ENCODE peak calls at places on chromosomes 6 and 20, in seven cellular contexts. X, K, L, S, Z, Q and D are unnamed samples.

GRCh38 chr20:2698912-2699311 is 6.3 kb downstream of the EBF4 start:
- DNase-seq in X (no peak), K (no peak), L (no peak), S (no peak), Z (no peak), Q (no peak), D (peak)

GRCh38 chr6:30129818-30130679 is 5.9 kb upstream of the TRIM40 start:
- DNase-seq in X (no peak), K (no peak), L (no peak), S (no peak), Z (no peak), Q (no peak), D (no peak)

GRCh38 chr6:169291639-169292339 is 38.1 kb upstream of the THBS2 start:
- DNase-seq in X (no peak), K (no peak), L (no peak), S (no peak), Z (no peak), Q (no peak), D (no peak)

GRCh38 chr6:108027594-108027993 is 46.9 kb downstream of the OSTM1 start:
- DNase-seq in X (no peak), K (no peak), L (no peak), S (no peak), Z (no peak), Q (no peak), D (no peak)

GRCh38 chr6:32973144-32973854 is 4.9 kb downstream of the BRD2 start:
- DNase-seq in X (no peak), K (no peak), L (no peak), S (no peak), Z (peak), Q (no peak), D (no peak)

GRCh38 chr6:133428299-133428698 is 187.1 kb downstream of the EYA4 start:
- DNase-seq in X (no peak), K (no peak), L (no peak), S (peak), Z (no peak), Q (no peak), D (no peak)

GRCh38 chr6:3122823-3123182 is 4.3 kb downstream of the BPHL start:
- DNase-seq in X (no peak), K (no peak), L (no peak), S (no peak), Z (no peak), Q (no peak), D (no peak)

GRCh38 chr6:11093065-11093590 is 506 bp upstream of the SMIM13 start:
- DNase-seq in X (no peak), K (no peak), L (peak), S (no peak), Z (peak), Q (no peak), D (no peak)

GRCh38 chr20:22180244-22180643 is 404.1 kb downstream of the FOXA2 start:
- DNase-seq in X (no peak), K (no peak), L (no peak), S (no peak), Z (no peak), Q (no peak), D (no peak)

GRCh38 chr20:3312940-3313656 is 74.1 kb upstream of the SLC4A11 start:
- DNase-seq in X (no peak), K (no peak), L (peak), S (peak), Z (no peak), Q (no peak), D (no peak)

GRCh38 chr6:27130668-27131428 is 116.7 kb upstream of the PRSS16 start:
- DNase-seq in X (no peak), K (no peak), L (no peak), S (no peak), Z (no peak), Q (no peak), D (no peak)

GRCh38 chr6:37942606-37943376 is 123.3 kb downstream of the ZFAND3 start:
- DNase-seq in X (no peak), K (no peak), L (no peak), S (no peak), Z (no peak), Q (no peak), D (no peak)

GRCh38 chr20:22499475-22500174 is 84.7 kb downstream of the FOXA2 start:
- DNase-seq in X (no peak), K (no peak), L (no peak), S (no peak), Z (no peak), Q (no peak), D (no peak)

DNA sequence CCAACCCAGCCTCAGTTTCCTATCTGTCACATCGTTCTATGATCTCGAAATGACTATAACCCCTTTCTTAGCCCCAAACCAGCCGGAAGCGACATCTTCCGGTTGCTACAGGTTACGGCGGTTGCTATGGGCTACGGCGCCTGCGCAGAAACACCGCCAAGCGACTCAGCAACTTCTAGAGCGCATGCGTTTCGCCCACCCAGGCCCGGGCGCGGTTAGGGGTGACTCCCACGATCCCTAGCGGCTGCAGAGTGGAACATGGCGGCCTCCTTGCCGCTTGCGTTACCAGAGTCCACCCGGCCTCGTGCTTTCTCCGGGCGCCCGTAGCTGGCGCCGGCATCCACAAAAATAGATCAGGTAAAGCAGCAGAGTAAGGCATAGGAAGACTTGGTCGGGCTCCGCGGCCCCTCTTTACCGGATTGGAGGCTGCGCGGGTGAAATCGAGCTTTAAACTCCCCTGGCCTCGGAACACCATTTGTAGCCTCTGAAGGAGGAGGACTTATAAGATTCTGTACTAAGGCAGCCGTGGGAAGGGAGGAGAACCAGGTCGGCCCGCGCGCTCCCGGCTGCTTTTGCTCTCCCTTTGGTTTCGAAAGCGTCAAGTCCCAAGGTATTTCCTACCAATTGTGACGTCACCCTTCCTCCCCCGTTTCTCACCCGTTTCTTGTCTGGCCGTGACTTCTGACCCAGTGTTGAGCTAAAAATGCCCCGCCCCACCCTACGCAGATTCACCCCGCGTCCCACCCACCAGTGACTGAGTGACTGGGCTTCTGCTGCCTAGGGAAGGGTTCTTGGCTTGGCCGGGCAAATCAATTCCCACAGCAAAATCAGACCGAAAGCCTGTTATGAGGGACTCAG is 3.5 kb downstream of the SDCBP2 start:
- DNase-seq in X (peak), K (peak), L (peak), S (peak), Z (peak), Q (peak), D (peak)
- TF ChIP-seq CTCF in X (peak), K (no peak), L (no peak), S (peak), Z (peak), Q (no peak), D (no peak)

DNA sequence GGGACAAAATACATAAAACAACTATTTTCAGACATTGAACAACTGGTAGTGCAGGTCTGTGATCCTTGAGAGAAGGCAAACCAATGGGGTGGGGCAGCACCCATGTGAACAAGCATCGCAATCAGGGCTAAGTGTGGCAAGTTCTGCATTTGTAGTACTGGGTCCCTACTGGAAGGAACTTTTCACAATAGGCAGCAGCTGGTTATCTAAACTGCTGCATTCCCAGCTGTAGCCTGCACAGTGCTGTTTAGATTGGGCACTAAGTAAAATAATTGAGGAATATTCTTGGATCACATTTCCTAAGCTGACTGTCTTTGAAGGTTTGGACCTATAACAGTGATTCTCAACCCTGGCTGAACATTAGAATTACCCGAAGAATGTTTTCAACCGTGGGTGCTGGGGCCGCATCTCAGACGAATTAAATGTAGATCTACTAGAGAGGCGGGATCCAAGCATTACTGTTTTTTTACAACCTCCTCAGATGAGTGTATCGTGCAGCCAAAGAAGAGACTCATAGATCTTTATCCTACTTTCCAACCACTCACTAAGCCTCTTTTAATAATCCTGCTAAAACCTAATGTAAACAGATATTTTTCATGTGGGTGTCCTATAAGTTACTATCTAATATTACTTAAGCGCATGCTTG is 12.4 kb upstream of the MAP3K4 start:
- DNase-seq in X (no peak), K (no peak), L (no peak), S (no peak), Z (no peak), Q (peak), D (no peak)
- H3K27ac ChIP-seq in X (no peak), K (no peak), L (no peak), S (no peak), Z (no peak), Q (peak), D (no peak)

GRCh38 chr20:45579184-45579583 is at the start of gene WFDC8:
- DNase-seq in X (no peak), K (no peak), L (no peak), S (no peak), Z (no peak), Q (no peak), D (no peak)

GRCh38 chr20:45588800-45589199 is 9.7 kb upstream of the WFDC8 start:
- DNase-seq in X (no peak), K (no peak), L (no peak), S (no peak), Z (no peak), Q (no peak), D (no peak)

GRCh38 chr20:45581702-45582101 is 2.6 kb upstream of the WFDC8 start:
- DNase-seq in X (no peak), K (no peak), L (no peak), S (no peak), Z (no peak), Q (no peak), D (no peak)

GRCh38 chr20:45578151-45578660 is 878 bp downstream of the WFDC8 start:
- DNase-seq in X (no peak), K (no peak), L (no peak), S (no peak), Z (no peak), Q (no peak), D (no peak)

GRCh38 chr20:45583502-45583901 is 4.4 kb upstream of the WFDC8 start:
- DNase-seq in X (no peak), K (no peak), L (no peak), S (no peak), Z (no peak), Q (no peak), D (no peak)
- H3K4me3 ChIP-seq in X (no peak), K (no peak), L (no peak), S (no peak), Z (no peak), Q (no peak), D (no peak)

DNA sequence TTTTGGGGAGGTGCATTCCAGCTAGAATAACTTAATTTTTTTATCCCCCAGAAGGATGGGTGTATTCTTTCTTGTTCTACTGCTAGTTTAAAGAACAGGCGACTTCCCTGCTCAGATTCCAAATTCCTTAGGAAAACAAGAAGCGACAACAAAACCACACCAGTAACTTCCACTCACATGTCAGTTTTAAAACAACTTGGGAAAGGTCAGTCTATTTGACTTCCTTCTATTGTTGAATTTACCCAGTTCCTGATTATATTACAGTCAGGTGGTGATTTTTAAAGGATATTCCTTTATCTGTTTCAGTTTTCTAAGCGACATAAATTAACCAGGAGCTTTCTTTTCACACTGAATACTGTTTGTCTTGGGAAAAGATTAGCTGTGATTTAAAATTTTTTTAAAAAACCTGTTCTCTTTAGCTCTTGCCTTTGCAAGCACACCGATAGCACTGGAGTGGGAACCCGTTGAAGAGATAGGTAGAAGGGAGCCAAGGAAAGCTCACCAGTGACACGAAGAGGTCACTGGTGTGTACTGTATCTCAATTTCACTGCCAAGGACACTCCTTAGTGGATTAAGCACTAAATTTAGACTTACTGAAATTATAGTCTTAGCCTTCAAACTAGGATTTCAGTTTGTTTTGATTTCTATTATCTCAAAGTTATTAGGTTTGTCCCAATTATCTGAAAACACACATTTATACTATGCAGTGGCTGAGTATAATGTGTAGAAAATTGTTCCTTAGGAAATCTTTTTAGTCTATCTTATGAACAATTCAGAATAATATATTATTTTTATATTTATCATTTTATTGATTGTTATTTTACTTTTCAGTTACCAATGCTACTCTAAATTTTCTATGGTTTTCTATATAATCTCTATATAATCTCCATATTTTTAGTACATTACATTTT is 22.3 kb downstream of the MARCKS start:
- DNase-seq in X (peak), K (no peak), L (peak), S (peak), Z (peak), Q (no peak), D (no peak)
- TF ChIP-seq CTCF in X (peak), K (peak), L (peak), S (peak), Z (peak), Q (peak), D (no peak)

DNA sequence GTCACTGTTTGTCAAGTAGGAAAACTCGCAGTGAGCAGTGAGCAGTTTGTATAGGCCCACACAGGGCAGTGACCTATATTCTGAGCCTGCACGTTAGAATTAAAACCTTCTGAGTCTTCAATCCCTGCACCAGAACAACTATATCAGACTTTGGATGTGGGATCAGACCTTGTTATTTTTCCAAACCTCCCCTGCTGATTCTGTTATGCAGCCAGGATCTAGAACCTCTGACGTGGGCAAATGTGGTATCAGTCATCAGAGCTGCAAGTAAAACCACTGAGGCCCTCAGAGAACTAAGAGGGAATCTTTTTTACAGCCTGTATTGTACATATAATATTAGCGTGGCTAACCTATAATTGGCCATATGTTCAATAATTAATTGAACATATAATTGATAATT is 32.0 kb upstream of the AKAP7 start:
- DNase-seq in X (no peak), K (no peak), L (no peak), S (peak), Z (no peak), Q (no peak), D (no peak)
- H3K27ac ChIP-seq in X (no peak), K (no peak), L (no peak), S (peak), Z (no peak), Q (no peak), D (no peak)

GRCh38 chr20:49915118-49915379 is 280 bp downstream of the SPATA2 start:
- DNase-seq in X (no peak), K (no peak), L (no peak), S (no peak), Z (no peak), Q (no peak), D (peak)

GRCh38 chr20:49916146-49917002 is 1.0 kb upstream of the SPATA2 start:
- DNase-seq in X (no peak), K (no peak), L (no peak), S (no peak), Z (no peak), Q (no peak), D (no peak)

GRCh38 chr20:49914310-49915117 is 815 bp downstream of the SPATA2 start:
- DNase-seq in X (no peak), K (no peak), L (peak), S (no peak), Z (no peak), Q (no peak), D (no peak)

GRCh38 chr20:49915380-49916145 is at the start of gene SPATA2:
- DNase-seq in X (peak), K (peak), L (peak), S (peak), Z (peak), Q (peak), D (peak)

GRCh38 chr20:49913399-49914047 is 1.8 kb downstream of the SPATA2 start:
- DNase-seq in X (no peak), K (no peak), L (no peak), S (no peak), Z (no peak), Q (no peak), D (no peak)
- H3K4me3 ChIP-seq in X (no peak), K (no peak), L (no peak), S (no peak), Z (no peak), Q (no peak), D (peak)

GRCh38 chr6:138988469-138988834 is 399 bp upstream of the REPS1 start:
- DNase-seq in X (no peak), K (no peak), L (no peak), S (no peak), Z (no peak), Q (no peak), D (no peak)
- TF ChIP-seq CTCF in X (no peak), K (peak), L (no peak), S (no peak), Z (no peak), Q (no peak), D (no peak)